ENCODE peak calls at places on chromosomes 11 and 22, in six cellular contexts. O is esophagus squamous epithelium, Q is lower lobe of right lung, J is H1, V is Calu3, N is heart right ventricle. P is an unnamed sample.

GRCh38 chr11:1193326-1194230 is 29.3 kb upstream of the MUC5B start:
- DNase-seq in O (no peak), Q (peak), J (no peak), V (no peak), N (no peak), P (peak)

GRCh38 chr11:35639591-35640179 is 21.4 kb downstream of the FJX1 start:
- DNase-seq in O (no peak), Q (no peak), J (no peak), V (no peak), N (no peak), P (no peak)

GRCh38 chr11:85955531-85955930 is 100.3 kb downstream of the CCDC83 start:
- DNase-seq in O (no peak), Q (no peak), J (no peak), V (no peak), N (no peak), P (no peak)

GRCh38 chr11:46826310-46827044 is 19.6 kb downstream of the CKAP5 start:
- DNase-seq in O (no peak), Q (peak), J (no peak), V (peak), N (peak), P (peak)

GRCh38 chr11:42802211-42802918 is 509.4 kb upstream of the API5 start:
- DNase-seq in O (no peak), Q (no peak), J (no peak), V (no peak), N (no peak), P (no peak)

GRCh38 chr22:47681766-47682165 is 919.3 kb downstream of the TBC1D22A start:
- DNase-seq in O (no peak), Q (no peak), J (no peak), V (no peak), N (no peak), P (no peak)

GRCh38 chr11:10934293-10934850 is 76.5 kb upstream of the ZBED5 start:
- DNase-seq in O (no peak), Q (no peak), J (no peak), V (peak), N (no peak), P (no peak)

GRCh38 chr11:69367211-69367964 is 73.4 kb downstream of the MYEOV start:
- DNase-seq in O (no peak), Q (no peak), J (no peak), V (no peak), N (no peak), P (no peak)

GRCh38 chr11:120608760-120609211 is 97.2 kb downstream of the GRIK4 start:
- DNase-seq in O (no peak), Q (peak), J (no peak), V (peak), N (peak), P (no peak)

GRCh38 chr11:44032304-44033085 is 15.3 kb upstream of the ACCSL start:
- DNase-seq in O (no peak), Q (peak), J (no peak), V (no peak), N (peak), P (peak)

GRCh38 chr11:83293436-83293732 is 7.2 kb upstream of the CCDC90B start:
- DNase-seq in O (no peak), Q (no peak), J (no peak), V (no peak), N (no peak), P (no peak)

GRCh38 chr22:20086763-20087162 is 6.7 kb downstream of the DGCR8 start:
- DNase-seq in O (no peak), Q (peak), J (no peak), V (no peak), N (no peak), P (no peak)

GRCh38 chr11:3905080-3905953 is 49.9 kb downstream of the STIM1 start:
- DNase-seq in O (no peak), Q (peak), J (no peak), V (peak), N (no peak), P (no peak)

GRCh38 chr22:32701021-32701420 is 100.5 kb upstream of the TIMP3 start:
- DNase-seq in O (no peak), Q (no peak), J (no peak), V (no peak), N (no peak), P (no peak)

GRCh38 chr11:67265633-67266423 is 445 bp upstream of the GRK2 start:
- DNase-seq in O (no peak), Q (peak), J (no peak), V (peak), N (peak), P (peak)

GRCh38 chr22:17164392-17165024 is 5.4 kb upstream of the HDHD5 start:
- DNase-seq in O (no peak), Q (no peak), J (no peak), V (no peak), N (no peak), P (no peak)

GRCh38 chr11:77821349-77821851 is 456 bp downstream of the AAMDC start:
- DNase-seq in O (no peak), Q (no peak), J (no peak), V (peak), N (peak), P (no peak)

GRCh38 chr11:94400839-94401772 is at the start of gene GPR83:
- DNase-seq in O (no peak), Q (no peak), J (no peak), V (no peak), N (peak), P (peak)

GRCh38 chr11:130609121-130610035 is 160.9 kb downstream of the ADAMTS15 start:
- DNase-seq in O (no peak), Q (peak), J (no peak), V (no peak), N (peak), P (no peak)

GRCh38 chr22:37502342-37503182 is 16.4 kb upstream of the MFNG start:
- DNase-seq in O (no peak), Q (peak), J (no peak), V (peak), N (no peak), P (no peak)

GRCh38 chr11:18056561-18057181 is 10.6 kb upstream of the TPH1 start:
- DNase-seq in O (no peak), Q (no peak), J (no peak), V (no peak), N (no peak), P (no peak)

GRCh38 chr11:64810891-64811272 is 531 bp upstream of the MEN1 start:
- DNase-seq in O (no peak), Q (no peak), J (no peak), V (no peak), N (no peak), P (no peak)

GRCh38 chr11:1509626-1510255 is 23.2 kb upstream of the MOB2 start:
- DNase-seq in O (no peak), Q (peak), J (no peak), V (no peak), N (no peak), P (no peak)

GRCh38 chr11:102661040-102661439 is 35.9 kb upstream of the MMP20 start:
- DNase-seq in O (no peak), Q (no peak), J (no peak), V (no peak), N (no peak), P (no peak)

GRCh38 chr22:47066616-47066905 is 304.1 kb downstream of the TBC1D22A start:
- DNase-seq in O (no peak), Q (no peak), J (no peak), V (no peak), N (no peak), P (no peak)

GRCh38 chr11:106480581-106481185 is 403.2 kb downstream of the AASDHPPT start:
- DNase-seq in O (no peak), Q (no peak), J (no peak), V (no peak), N (no peak), P (no peak)

GRCh38 chr11:75197512-75198277 is 42.9 kb upstream of the TPBGL start:
- DNase-seq in O (no peak), Q (no peak), J (no peak), V (no peak), N (no peak), P (no peak)

GRCh38 chr11:82790723-82791487 is 57.2 kb upstream of the FAM181B start:
- DNase-seq in O (no peak), Q (no peak), J (no peak), V (no peak), N (no peak), P (no peak)

GRCh38 chr11:17719028-17719939 is at the start of gene MYOD1:
- DNase-seq in O (no peak), Q (no peak), J (no peak), V (no peak), N (no peak), P (peak)

GRCh38 chr11:126357055-126357962 is 1.8 kb downstream of the ST3GAL4 start:
- DNase-seq in O (no peak), Q (no peak), J (no peak), V (no peak), N (no peak), P (no peak)

GRCh38 chr11:61186504-61186903 is 16.8 kb upstream of the PGA3 start:
- DNase-seq in O (no peak), Q (no peak), J (no peak), V (no peak), N (no peak), P (no peak)

GRCh38 chr11:23990346-23990745 is 506.5 kb upstream of the LUZP2 start:
- DNase-seq in O (no peak), Q (no peak), J (no peak), V (no peak), N (no peak), P (no peak)

GRCh38 chr22:23804781-23805291 is 18.1 kb downstream of the SMARCB1 start:
- DNase-seq in O (no peak), Q (peak), J (no peak), V (no peak), N (no peak), P (no peak)

GRCh38 chr22:29306175-29306829 is at the start of gene GAS2L1:
- DNase-seq in O (no peak), Q (peak), J (peak), V (peak), N (peak), P (peak)

GRCh38 chr11:97092823-97093222 is 703.0 kb downstream of the JRKL start:
- DNase-seq in O (no peak), Q (no peak), J (no peak), V (no peak), N (no peak), P (no peak)

GRCh38 chr22:23762866-23763578 is at the start of gene C22orf15:
- DNase-seq in O (no peak), Q (no peak), J (no peak), V (no peak), N (no peak), P (no peak)

GRCh38 chr11:1510928-1511327 is 24.3 kb upstream of the MOB2 start:
- DNase-seq in O (no peak), Q (no peak), J (no peak), V (no peak), N (peak), P (no peak)

DNA sequence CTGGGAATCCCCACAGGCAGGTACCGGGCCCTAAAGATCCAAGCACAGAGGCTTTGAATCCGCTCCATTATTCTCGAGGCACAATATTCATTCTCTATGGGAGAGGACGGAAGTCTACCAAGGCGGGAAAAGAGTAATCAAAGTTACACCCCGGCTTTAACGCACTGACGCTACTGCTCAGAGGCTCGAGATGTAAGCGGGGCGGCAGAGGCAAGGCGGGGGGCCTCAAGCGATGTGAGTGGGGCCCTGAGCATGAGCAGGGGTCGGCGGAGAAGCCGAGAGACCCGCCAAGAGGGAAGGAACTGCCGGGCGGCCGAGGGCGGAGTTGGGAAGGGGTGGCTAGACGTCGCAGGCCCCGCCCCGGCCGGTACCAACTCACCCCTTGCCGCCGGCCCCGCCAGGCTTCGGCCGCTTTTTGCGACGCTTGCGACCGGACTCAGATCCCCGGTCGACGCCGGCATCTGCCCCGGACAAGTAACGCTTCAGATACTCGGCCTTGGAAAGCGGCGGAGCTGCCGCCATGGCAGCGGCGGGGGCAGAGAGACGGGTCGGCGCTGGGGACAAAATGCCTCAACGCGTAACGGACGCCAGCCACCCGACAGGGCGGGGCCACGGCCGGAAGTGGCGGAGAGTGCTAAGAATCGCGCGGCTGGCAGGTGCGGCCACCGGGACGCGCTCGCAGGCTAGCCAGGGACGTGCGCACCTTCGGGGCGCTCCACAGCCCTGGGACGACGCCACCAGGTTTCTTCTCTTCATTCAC is at the start of gene BUD13:
- DNase-seq in O (peak), Q (peak), J (peak), V (peak), N (peak), P (peak)
- TF ChIP-seq CTCF in O (no peak), Q (no peak), J (no peak), V (no peak), N (no peak), P (no peak)

DNA sequence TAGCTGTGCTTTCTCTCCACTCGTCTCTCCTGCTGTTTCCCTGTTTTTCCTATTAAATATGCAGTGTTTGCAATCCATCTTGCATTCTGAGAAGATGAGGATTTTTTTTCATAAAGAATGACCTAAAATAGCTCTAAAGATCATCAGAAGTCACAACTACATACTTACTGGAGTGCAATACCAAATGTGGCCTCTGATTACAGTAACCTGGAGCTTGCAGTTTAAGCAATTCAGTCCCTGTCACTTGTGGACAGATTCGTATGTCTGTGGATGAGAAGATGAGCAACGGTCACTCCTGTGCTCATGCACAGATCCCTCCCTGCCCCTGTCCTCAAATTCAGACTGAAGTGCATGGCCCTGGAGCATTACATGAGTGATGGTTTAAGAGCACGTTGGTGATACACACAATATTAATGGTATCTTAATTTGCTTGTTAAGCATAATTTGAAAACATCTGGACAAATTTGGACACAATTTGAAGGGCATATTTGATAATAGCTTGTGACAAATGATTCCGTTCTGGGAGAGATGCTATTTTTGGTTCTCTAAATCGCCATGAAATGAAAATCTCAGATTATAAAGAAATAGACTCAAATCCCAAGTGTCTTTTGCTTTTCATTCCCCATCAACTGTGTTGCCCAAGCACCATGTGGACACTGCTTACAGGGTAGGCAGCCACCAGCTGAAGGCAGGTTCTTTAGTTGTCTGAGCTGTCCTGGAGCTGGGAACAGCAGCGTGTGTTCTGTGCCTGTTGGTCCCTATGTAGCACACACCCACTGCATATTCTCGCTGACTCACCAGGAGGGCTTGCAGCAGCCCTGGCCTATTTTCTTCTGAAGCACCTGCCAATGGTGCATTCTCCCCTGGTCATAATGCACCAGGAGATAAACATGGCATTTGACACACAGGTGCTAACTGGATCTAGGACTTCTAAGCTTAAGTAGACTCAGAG is 32.6 kb upstream of the PRAME start:
- DNase-seq in O (no peak), Q (no peak), J (no peak), V (no peak), N (no peak), P (no peak)
- TF ChIP-seq CTCF in O (peak), Q (no peak), J (no peak), V (peak), N (peak), P (no peak)

DNA sequence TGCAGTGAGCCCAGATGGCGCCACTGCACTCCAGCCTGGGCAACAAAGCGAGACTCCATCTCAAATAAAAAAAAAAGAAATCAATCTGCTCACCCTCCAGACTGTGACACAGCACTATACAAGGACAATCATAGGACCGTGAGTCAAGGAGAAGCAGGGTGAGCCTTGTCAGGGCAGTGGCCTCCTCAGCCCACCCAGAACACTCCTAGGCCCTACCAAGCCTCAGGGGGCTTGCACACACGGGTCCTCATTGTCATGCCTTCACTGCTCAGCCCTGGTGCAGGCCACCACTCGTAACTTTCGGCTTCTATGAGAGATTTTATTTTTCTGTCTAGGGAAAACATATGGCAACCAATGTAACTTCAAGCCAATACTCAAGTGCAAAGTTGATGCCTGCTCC is 35.8 kb downstream of the DGCR2 start:
- DNase-seq in O (no peak), Q (no peak), J (no peak), V (no peak), N (no peak), P (no peak)
- TF ChIP-seq CTCF in O (no peak), Q (no peak), J (no peak), V (no peak), N (no peak), P (no peak)

DNA sequence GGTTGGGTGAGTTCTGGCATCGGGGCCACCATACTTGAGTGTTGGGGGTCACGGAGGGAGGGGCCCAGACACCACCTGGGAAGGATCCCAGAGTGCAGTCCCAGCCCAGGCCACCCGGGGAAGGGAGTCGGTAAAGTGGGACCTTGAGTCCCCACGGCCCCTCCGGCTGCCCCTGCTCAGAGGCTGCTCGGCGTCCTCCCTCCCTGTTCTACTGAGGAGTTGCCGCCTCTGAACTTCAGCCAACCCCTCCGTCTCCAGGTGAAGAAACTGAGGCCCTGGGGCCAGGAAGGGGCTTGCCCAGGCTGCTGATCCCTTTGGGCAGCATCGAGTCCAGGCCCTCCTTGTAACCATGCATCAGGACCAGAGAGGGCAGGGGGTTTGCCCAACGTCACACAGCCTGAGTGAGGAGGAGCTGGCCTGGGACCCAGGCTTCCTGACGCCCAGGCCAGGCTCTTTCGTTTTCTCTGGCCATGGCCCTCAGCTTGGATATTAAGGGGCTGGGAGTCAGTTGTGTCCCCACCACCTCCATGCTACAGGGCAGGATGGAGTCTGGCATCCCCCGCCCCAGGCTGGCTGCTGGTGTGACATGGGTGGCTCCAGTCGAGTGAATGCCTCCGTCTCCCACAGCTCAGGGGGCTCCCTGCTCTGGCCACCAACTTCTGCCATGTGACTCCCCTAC is 1.3 kb downstream of the PARVG start:
- DNase-seq in O (no peak), Q (no peak), J (no peak), V (no peak), N (no peak), P (no peak)
- TF ChIP-seq CTCF in O (no peak), Q (no peak), J (no peak), V (no peak), N (no peak), P (no peak)

DNA sequence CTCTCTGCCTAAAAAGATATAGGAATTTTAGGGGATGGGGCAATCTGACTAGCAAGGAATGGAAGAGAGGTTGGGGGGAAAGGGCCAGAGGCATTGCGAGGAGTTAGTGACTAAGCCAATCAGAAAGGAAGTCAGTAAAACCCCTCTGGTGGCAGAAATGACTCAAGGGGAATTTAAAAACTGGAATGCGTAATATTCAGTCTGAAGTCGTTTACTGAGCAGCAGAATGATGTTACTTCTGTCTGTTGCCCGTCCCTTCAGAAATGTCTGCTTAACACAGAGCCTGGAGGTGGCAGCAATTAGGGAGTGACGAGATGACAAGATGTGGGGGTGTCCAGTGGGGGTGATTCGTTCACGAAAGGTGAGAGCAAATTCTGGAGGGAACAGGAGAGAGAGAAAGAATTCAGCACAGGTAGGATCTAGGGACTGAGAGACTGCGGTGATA is 107.7 kb upstream of the CLMP start:
- DNase-seq in O (no peak), Q (no peak), J (no peak), V (no peak), N (no peak), P (no peak)
- TF ChIP-seq CTCF in O (no peak), Q (no peak), J (no peak), V (no peak), N (no peak), P (no peak)

P was measured in mesothelial cell of epicardium.